ENCODE peak calls at places on chromosomes 3 and 15, in four cellular contexts. L, A, D and V are unnamed samples.

GRCh38 chr3:116912116-116912515 is 202.5 kb downstream of the TUSC7 start:
- DNase-seq in D (no peak), A (no peak), L (no peak), V (no peak)

GRCh38 chr15:60649845-60650548 is 171.1 kb upstream of the ICE2 start:
- DNase-seq in A (no peak), L (no peak), D (no peak), V (no peak)

GRCh38 chr3:121979734-121980449 is 42.2 kb downstream of the ILDR1 start:
- DNase-seq in D (no peak), A (no peak), L (no peak), V (no peak)

GRCh38 chr3:11910971-11911531 is 64.4 kb upstream of the TAMM41 start:
- DNase-seq in L (no peak), A (peak), D (no peak), V (no peak)

GRCh38 chr15:90449206-90449735 is 61.2 kb downstream of the IQGAP1 start:
- DNase-seq in L (no peak), A (no peak), D (no peak), V (no peak)

GRCh38 chr3:11654166-11654565 is 10.5 kb upstream of the VGLL4 start:
- DNase-seq in L (no peak), A (no peak), D (no peak), V (no peak)

GRCh38 chr15:34055868-34056595 is 17.0 kb upstream of the AVEN start:
- DNase-seq in A (peak), L (peak), D (no peak), V (no peak)

GRCh38 chr15:38004218-38004848 is 69.9 kb downstream of the TMCO5A start:
- DNase-seq in D (no peak), L (no peak), A (no peak), V (no peak)

GRCh38 chr3:130854208-130854864 is 39.5 kb upstream of the ATP2C1 start:
- DNase-seq in A (no peak), D (no peak), L (no peak), V (no peak)

GRCh38 chr15:78408961-78409360 is 29.1 kb upstream of the IREB2 start:
- DNase-seq in L (no peak), D (no peak), A (no peak), V (no peak)

GRCh38 chr15:57159767-57160166 is 216.5 kb upstream of the CGNL1 start:
- DNase-seq in L (no peak), A (no peak), D (no peak), V (no peak)

GRCh38 chr3:71978150-71978721 is 193.3 kb upstream of the PROK2 start:
- DNase-seq in A (no peak), D (no peak), L (no peak), V (no peak)

GRCh38 chr15:51253385-51253784 is 85.0 kb downstream of the CYP19A1 start:
- DNase-seq in D (no peak), L (no peak), A (no peak), V (no peak)

GRCh38 chr3:171525437-171525836 is 65.2 kb upstream of the TNIK start:
- DNase-seq in L (no peak), D (no peak), A (no peak), V (no peak)

GRCh38 chr3:46089237-46090011 is 62.1 kb upstream of the XCR1 start:
- DNase-seq in L (peak), D (no peak), A (peak), V (no peak)

GRCh38 chr3:146554168-146554760 is 9.9 kb upstream of the PLSCR1 start:
- DNase-seq in D (no peak), A (peak), L (no peak), V (no peak)

GRCh38 chr3:108838411-108838810 is 15.8 kb downstream of the TRAT1 start:
- DNase-seq in A (no peak), D (no peak), L (no peak), V (no peak)

GRCh38 chr3:38005076-38006020 is 14.8 kb downstream of the VILL start:
- DNase-seq in L (no peak), D (no peak), A (no peak), V (no peak)

GRCh38 chr3:127207727-127208482 is 15.0 kb downstream of the PRR23E start:
- DNase-seq in A (peak), D (no peak), L (no peak), V (no peak)

GRCh38 chr3:116815831-116816588 is 106.4 kb downstream of the TUSC7 start:
- DNase-seq in A (peak), L (no peak), D (no peak), V (no peak)

GRCh38 chr15:42836251-42836650 is 84.3 kb downstream of the TTBK2 start:
- DNase-seq in D (no peak), L (no peak), A (no peak), V (no peak)

GRCh38 chr3:194738254-194739093 is 52.8 kb downstream of the FAM43A start:
- DNase-seq in A (peak), D (no peak), L (no peak), V (no peak)

GRCh38 chr15:90529369-90530249 is at the start of gene CRTC3:
- DNase-seq in L (peak), A (peak), D (peak), V (no peak)

GRCh38 chr3:42803800-42804112 is 534 bp downstream of the HIGD1A start:
- DNase-seq in L (no peak), D (no peak), A (peak), V (no peak)

GRCh38 chr15:40042791-40043320 is 3.9 kb upstream of the SRP14 start:
- DNase-seq in L (no peak), D (no peak), A (no peak), V (no peak)

GRCh38 chr3:52710512-52710911 is 4.6 kb downstream of the SPCS1 start:
- DNase-seq in A (no peak), L (no peak), D (no peak), V (no peak)